ENCODE peak calls at places on chromosomes 5 and 9, in seven cellular contexts. R is esophagus squamous epithelium; Q is B cell; A is GM19239; P is stimulated activated CD8-positive, alpha-beta memory T cell treated with anti-CD3 and anti-CD28 coated beads, Interleukin-4, amount 100 ng/mL, for 48 hours; K is MV-4-11; G is stimulated activated effector memory CD8-positive, alpha-beta T cell treated with anti-CD3 and anti-CD28 coated beads, Interleukin-12 subunit alpha, Interleukin-12 subunit beta, amount 100 ng/mL, for 72 hours. J is an unnamed sample.

GRCh38 chr5:132054697-132055440 is 5.6 kb upstream of the IL3 start:
- DNase-seq in A (no peak), R (no peak), P (no peak), G (no peak), Q (no peak), K (no peak), J (no peak)

GRCh38 chr5:89003563-89004036 is 120.6 kb upstream of the MEF2C start:
- DNase-seq in K (no peak), R (no peak), P (no peak), G (no peak), Q (no peak), A (no peak), J (no peak)

GRCh38 chr9:136399176-136400037 is 563 bp downstream of the SNAPC4 start:
- DNase-seq in P (peak; percentile 52), G (peak; percentile 24), R (no peak), Q (peak; percentile 66), K (no peak), A (no peak), J (peak; percentile 74)

GRCh38 chr5:35651002-35651756 is 33.5 kb downstream of the SPEF2 start:
- DNase-seq in A (no peak), K (peak; percentile 34), R (no peak), P (peak; percentile 64), Q (no peak), G (peak; percentile 36), J (peak; percentile 32)

GRCh38 chr9:131595771-131596743 is 50.7 kb downstream of the PRRT1B start:
- DNase-seq in K (no peak), G (no peak), R (no peak), Q (no peak), P (no peak), A (no peak), J (no peak)

GRCh38 chr9:14056235-14056930 is 257.6 kb downstream of the NFIB start:
- DNase-seq in Q (no peak), K (no peak), P (no peak), R (no peak), A (no peak), G (no peak), J (no peak)

GRCh38 chr9:3971391-3972082 is 328.3 kb downstream of the GLIS3 start:
- DNase-seq in K (peak; percentile 69), Q (no peak), R (no peak), G (no peak), A (no peak), P (no peak), J (no peak)

GRCh38 chr9:17807670-17808282 is 228.9 kb downstream of the SH3GL2 start:
- DNase-seq in P (no peak), Q (no peak), A (no peak), K (no peak), G (no peak), R (no peak), J (no peak)

GRCh38 chr5:178525906-178526732 is 64.1 kb downstream of the COL23A1 start:
- DNase-seq in P (no peak), A (no peak), Q (no peak), G (no peak), R (no peak), K (no peak), J (no peak)

GRCh38 chr5:32000726-32001125 is 173.4 kb downstream of the GOLPH3 start:
- DNase-seq in R (no peak), K (no peak), A (no peak), G (no peak), P (no peak), Q (no peak), J (no peak)

GRCh38 chr5:134902071-134902801 is 2.7 kb upstream of the PCBD2 start:
- DNase-seq in P (no peak), K (peak; percentile 82), G (no peak), A (no peak), Q (peak; percentile 70), R (no peak), J (peak; percentile 77)

GRCh38 chr9:133604214-133604613 is 5.0 kb downstream of the FAM163B start:
- DNase-seq in P (peak; percentile 54), Q (no peak), G (no peak), R (no peak), K (peak; percentile 18), A (no peak), J (no peak)

GRCh38 chr5:53603009-53603687 is 42.7 kb downstream of the NDUFS4 start:
- DNase-seq in P (no peak), Q (no peak), K (no peak), G (no peak), A (no peak), R (no peak), J (no peak)

GRCh38 chr9:76521906-76522305 is 62.9 kb downstream of the GCNT1 start:
- DNase-seq in A (no peak), R (no peak), G (no peak), Q (no peak), K (no peak), P (no peak), J (no peak)

GRCh38 chr5:151156732-151157402 is 712 bp downstream of the ANXA6 start:
- DNase-seq in K (no peak), A (no peak), P (peak; percentile 56), Q (peak; percentile 58), R (no peak), G (no peak), J (peak; percentile 56)

GRCh38 chr9:134180786-134181647 is 16.7 kb upstream of the RNU6ATAC start:
- DNase-seq in K (no peak), Q (peak; percentile 14), G (no peak), P (no peak), A (no peak), R (no peak), J (no peak)

GRCh38 chr5:78008356-78008967 is 232.3 kb upstream of the TBCA start:
- DNase-seq in G (no peak), K (peak; percentile 62), Q (no peak), P (no peak), R (no peak), A (no peak), J (peak; percentile 46)

GRCh38 chr9:91746904-91747303 is 203.1 kb downstream of the ROR2 start:
- DNase-seq in G (no peak), Q (no peak), R (no peak), P (no peak), A (no peak), K (no peak), J (no peak)

GRCh38 chr5:134813407-134813806 is 32.4 kb upstream of the C5orf24 start:
- DNase-seq in A (no peak), R (no peak), P (no peak), G (no peak), K (peak; percentile 49), Q (no peak), J (peak; percentile 38)

GRCh38 chr5:150779397-150780179 is 1.0 kb downstream of the SMIM3 start:
- DNase-seq in P (no peak), K (peak; percentile 82), A (no peak), R (no peak), Q (no peak), G (no peak), J (no peak)

GRCh38 chr5:39730011-39730410 is 305.2 kb upstream of the DAB2 start:
- DNase-seq in A (no peak), Q (no peak), R (no peak), K (no peak), P (no peak), G (no peak), J (no peak)

GRCh38 chr5:56522972-56523371 is 289.8 kb upstream of the ANKRD55 start:
- DNase-seq in P (no peak), Q (no peak), G (no peak), K (no peak), A (no peak), R (no peak), J (no peak)

GRCh38 chr5:81506900-81507588 is 113.1 kb upstream of the ACOT12 start:
- DNase-seq in Q (peak; percentile 46), G (no peak), P (peak; percentile 26), R (no peak), K (peak; percentile 97), A (peak; percentile 34), J (peak; percentile 65)